ENCODE peak calls at places on chromosomes 16 and 17, in seven cellular contexts. N, V, H, R, B, F and Z are unnamed samples.

GRCh38 chr17:63780507-63780906 is 6.5 kb downstream of the DDX42 start:
- DNase-seq in N (peak), V (no peak), H (no peak), R (no peak), B (peak), F (no peak), Z (no peak)

GRCh38 chr16:53950677-53951076 is 246.7 kb downstream of the FTO start:
- DNase-seq in N (no peak), V (no peak), H (no peak), R (peak), B (no peak), F (no peak), Z (no peak)

GRCh38 chr17:40178021-40178601 is 841 bp downstream of the RAPGEFL1 start:
- DNase-seq in N (no peak), V (no peak), H (no peak), R (peak), B (no peak), F (no peak), Z (no peak)

GRCh38 chr16:21160276-21160675 is 1.8 kb downstream of the LDAF1 start:
- DNase-seq in N (no peak), V (no peak), H (no peak), R (no peak), B (no peak), F (no peak), Z (no peak)

GRCh38 chr17:72743037-72743467 is 349.4 kb downstream of the SLC39A11 start:
- DNase-seq in N (no peak), V (no peak), H (no peak), R (peak), B (no peak), F (peak), Z (no peak)

GRCh38 chr17:27257031-27257357 is 36.9 kb upstream of the WSB1 start:
- DNase-seq in N (no peak), V (no peak), H (no peak), R (no peak), B (no peak), F (no peak), Z (no peak)

GRCh38 chr16:85089485-85089884 is 22.8 kb downstream of the CIBAR2 start:
- DNase-seq in N (no peak), V (no peak), H (no peak), R (no peak), B (peak), F (no peak), Z (no peak)

GRCh38 chr16:60041671-60042070 is 1307.6 kb upstream of the GOT2 start:
- DNase-seq in N (no peak), V (no peak), H (no peak), R (no peak), B (no peak), F (no peak), Z (no peak)

GRCh38 chr17:73304438-73304837 is 7.4 kb downstream of the CDC42EP4 start:
- DNase-seq in N (no peak), V (no peak), H (peak), R (no peak), B (no peak), F (no peak), Z (no peak)

GRCh38 chr17:51548125-51548524 is 287.8 kb downstream of the UTP18 start:
- DNase-seq in N (no peak), V (no peak), H (no peak), R (no peak), B (no peak), F (no peak), Z (no peak)

GRCh38 chr17:19574956-19575355 is 41.3 kb downstream of the SLC47A1 start:
- DNase-seq in N (no peak), V (no peak), H (no peak), R (no peak), B (no peak), F (no peak), Z (no peak)

GRCh38 chr16:87101903-87102302 is 215.3 kb downstream of the C16orf95 start:
- DNase-seq in N (no peak), V (no peak), H (no peak), R (no peak), B (peak), F (no peak), Z (no peak)

DNA sequence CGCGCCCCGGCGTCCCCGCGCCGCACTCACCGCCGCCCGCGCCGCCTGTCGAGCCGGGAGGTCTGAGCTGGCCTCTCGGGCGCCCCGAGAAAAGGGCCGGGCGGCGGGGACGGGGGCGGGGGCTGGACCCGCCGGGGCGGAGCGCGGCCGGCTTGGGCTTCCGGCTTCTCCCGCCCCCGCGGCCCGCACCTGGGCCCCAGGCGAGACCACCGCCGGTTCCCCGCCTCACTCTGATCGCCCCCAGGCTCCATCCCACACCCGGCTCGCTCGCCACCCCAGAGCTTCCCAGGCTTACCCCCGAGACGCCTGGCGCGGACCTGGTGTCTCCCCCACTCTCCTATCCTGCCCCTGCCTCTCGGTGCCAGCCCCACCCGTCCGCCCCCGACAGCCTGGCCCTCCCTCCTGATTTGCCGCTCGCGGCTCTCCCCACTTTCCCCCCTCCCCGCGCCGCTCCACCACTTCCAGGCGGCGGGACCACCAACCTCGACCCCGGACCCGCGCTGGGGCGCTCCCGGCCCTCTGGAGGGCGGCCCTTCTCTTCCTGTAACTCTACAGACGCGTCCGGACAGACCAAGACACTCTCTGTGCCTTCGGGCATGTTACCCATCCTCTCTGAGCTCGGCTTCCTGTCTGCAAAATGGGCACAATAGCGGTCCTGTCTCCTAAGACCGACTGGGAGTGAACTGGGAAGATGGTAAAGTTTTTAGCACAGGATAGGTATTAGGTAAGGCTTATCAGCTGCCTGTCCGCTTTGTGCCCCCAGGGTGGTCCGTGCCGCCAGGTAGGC is at the start of gene LITAF:
- DNase-seq in N (no peak), V (no peak), H (peak), R (peak), B (peak), F (peak), Z (no peak)
- TF ChIP-seq EZH2 in N (no peak), V (no peak), H (no peak), R (no peak), B (no peak), F (no peak), Z (no peak)

GRCh38 chr17:62614142-62614541 is 13.3 kb upstream of the MRC2 start:
- DNase-seq in N (no peak), V (no peak), H (no peak), R (no peak), B (peak), F (no peak), Z (no peak)
- H3K27ac ChIP-seq in N (no peak), V (no peak), H (no peak), R (no peak), B (peak), F (no peak), Z (peak)

GRCh38 chr17:74326506-74326905 is 480 bp downstream of the KIF19 start:
- DNase-seq in N (no peak), V (no peak), H (no peak), R (peak), B (no peak), F (no peak), Z (no peak)
- TF ChIP-seq EZH2 in N (no peak), V (no peak), H (no peak), R (no peak), B (no peak), F (no peak), Z (no peak)

DNA sequence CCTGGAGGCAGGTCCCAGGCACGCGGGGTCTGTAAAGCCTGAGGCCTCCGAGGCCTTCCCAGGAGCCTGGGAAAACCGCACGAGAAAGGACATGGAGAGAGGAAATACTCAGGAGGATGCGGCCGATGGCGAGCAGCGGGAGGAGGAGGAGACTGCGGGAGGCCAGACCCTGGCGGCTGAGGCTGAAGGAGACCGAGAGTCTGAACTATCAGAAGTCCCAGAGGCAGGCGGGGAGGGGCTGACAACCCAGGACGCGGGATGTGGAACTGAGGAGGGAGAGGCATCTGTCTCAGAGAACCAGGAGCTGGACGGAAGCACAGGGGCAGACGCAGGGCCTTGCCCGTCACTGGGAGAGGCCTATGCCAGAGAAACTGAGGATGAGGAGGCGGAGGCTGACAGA is 2.4 kb downstream of the APOBR start:
- DNase-seq in N (no peak), V (no peak), H (no peak), R (no peak), B (no peak), F (no peak), Z (no peak)
- H3K27ac ChIP-seq in N (no peak), V (no peak), H (no peak), R (no peak), B (no peak), F (no peak), Z (no peak)

GRCh38 chr16:67166883-67167168 is 2.3 kb downstream of the HSF4 start:
- DNase-seq in N (no peak), V (no peak), H (no peak), R (no peak), B (no peak), F (no peak), Z (no peak)

GRCh38 chr16:67166035-67166882 is 1.7 kb downstream of the HSF4 start:
- DNase-seq in N (no peak), V (no peak), H (no peak), R (no peak), B (no peak), F (no peak), Z (no peak)

GRCh38 chr16:67164599-67165061 is at the start of gene HSF4:
- DNase-seq in N (no peak), V (peak), H (peak), R (peak), B (peak), F (no peak), Z (no peak)

GRCh38 chr16:67163903-67164558 is 514 bp upstream of the HSF4 start:
- DNase-seq in N (no peak), V (no peak), H (no peak), R (peak), B (peak), F (no peak), Z (no peak)

GRCh38 chr16:67165121-67166034 is 833 bp downstream of the HSF4 start:
- DNase-seq in N (no peak), V (no peak), H (no peak), R (peak), B (no peak), F (no peak), Z (no peak)
- TF ChIP-seq EZH2 in N (no peak), V (no peak), H (no peak), R (peak), B (peak), F (peak), Z (no peak)

DNA sequence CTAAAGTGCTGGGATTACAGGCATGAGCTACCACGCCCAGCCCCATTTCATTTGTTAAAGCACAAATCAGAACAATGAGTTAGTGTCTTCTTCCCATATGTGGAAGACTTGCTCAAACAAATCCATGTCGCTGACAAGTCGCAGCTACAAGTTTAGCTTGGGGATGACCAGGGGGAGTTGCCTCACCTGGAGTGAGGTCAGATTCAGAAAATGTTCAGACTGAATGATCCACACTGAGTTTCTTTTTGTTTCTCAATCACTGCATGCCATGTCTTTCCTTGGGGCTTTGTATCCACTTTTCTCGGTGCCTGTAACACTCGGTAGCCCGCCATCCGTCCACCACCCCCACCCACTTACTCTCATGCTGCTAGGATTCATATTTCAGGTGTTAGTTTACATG is 437.3 kb upstream of the DYNLRB2 start:
- DNase-seq in N (no peak), V (no peak), H (no peak), R (no peak), B (no peak), F (no peak), Z (no peak)
- H3K27ac ChIP-seq in N (no peak), V (no peak), H (no peak), R (no peak), B (no peak), F (no peak), Z (no peak)

GRCh38 chr16:88991813-88992350 is 14.9 kb upstream of the CBFA2T3 start:
- DNase-seq in N (no peak), V (no peak), H (peak), R (no peak), B (no peak), F (no peak), Z (no peak)
- TF ChIP-seq EZH2 in N (no peak), V (no peak), H (no peak), R (no peak), B (no peak), F (no peak), Z (no peak)

GRCh38 chr16:1950047-1950446 is 4.4 kb downstream of the RPL3L start:
- DNase-seq in N (no peak), V (no peak), H (no peak), R (no peak), B (no peak), F (no peak), Z (no peak)
- H3K27ac ChIP-seq in N (no peak), V (no peak), H (no peak), R (no peak), B (no peak), F (no peak), Z (no peak)

GRCh38 chr17:3695723-3696411 is at the start of gene P2RX5:
- DNase-seq in N (no peak), V (no peak), H (peak), R (peak), B (no peak), F (no peak), Z (no peak)
- TF ChIP-seq EZH2 in N (no peak), V (no peak), H (no peak), R (peak), B (peak), F (no peak), Z (no peak)